ENCODE peak calls at places on chromosomes 11 and 22, in nine cellular contexts. Y is stimulated activated CD4-positive, alpha-beta T cell treated with anti-CD3 and anti-CD28 coated beads, Interleukin-2, amount 100 ng/mL, for 24 hours; F is NCI-H1105; U is D341Med; S is endothelial cell; X is ELF-1; M is posterior vena cava; O is HFF-Myc; V is fibroblast of mammary gland. N is an unnamed sample.
A peak's percentile ranks its signal among the peaks of the same experiment; 100 is the strongest.

GRCh38 chr11:72831521-72832300 is 17.5 kb downstream of the ATG16L2 start:
- DNase-seq in Y (peak; percentile 69), F (peak; percentile 82), U (peak; percentile 85), S (peak; percentile 86), X (peak; percentile 92), M (peak; percentile 94), O (no peak), V (peak; percentile 78), N (peak; percentile 81)

GRCh38 chr11:68843052-68843561 is 1.4 kb upstream of the CPT1A start:
- DNase-seq in Y (peak; percentile 60), F (no peak), U (no peak), S (no peak), X (peak; percentile 32), M (no peak), O (no peak), V (peak; percentile 17), N (no peak)

GRCh38 chr11:102449651-102450570 is 2.7 kb downstream of the TMEM123 start:
- DNase-seq in Y (peak; percentile 13), F (no peak), U (no peak), S (no peak), X (no peak), M (no peak), O (no peak), V (no peak), N (no peak)

GRCh38 chr22:41526802-41527799 is 17.2 kb downstream of the POLR3H start:
- DNase-seq in Y (peak; percentile 74), F (no peak), U (peak; percentile 85), S (peak; percentile 56), X (peak; percentile 62), M (no peak), O (no peak), V (peak; percentile 47), N (peak; percentile 77)

GRCh38 chr11:12449961-12450715 is 72.8 kb downstream of the PARVA start:
- DNase-seq in Y (no peak), F (no peak), U (no peak), S (no peak), X (no peak), M (no peak), O (no peak), V (peak; percentile 46), N (no peak)

GRCh38 chr11:130338667-130339066 is 23.9 kb upstream of the ZBTB44 start:
- DNase-seq in Y (no peak), F (no peak), U (no peak), S (no peak), X (no peak), M (no peak), O (no peak), V (no peak), N (no peak)

GRCh38 chr11:75663808-75664207 is 5.0 kb downstream of the MAP6 start:
- DNase-seq in Y (no peak), F (no peak), U (no peak), S (no peak), X (no peak), M (no peak), O (no peak), V (no peak), N (no peak)

GRCh38 chr22:38513063-38513462 is 7.0 kb upstream of the DDX17 start:
- DNase-seq in Y (peak; percentile 32), F (no peak), U (peak; percentile 59), S (peak; percentile 43), X (peak; percentile 49), M (no peak), O (no peak), V (no peak), N (peak; percentile 38)

GRCh38 chr11:63564056-63564784 is 1.0 kb upstream of the PLAAT2 start:
- DNase-seq in Y (no peak), F (peak; percentile 41), U (no peak), S (no peak), X (no peak), M (no peak), O (no peak), V (no peak), N (no peak)

GRCh38 chr11:11022126-11022730 is 164.4 kb upstream of the ZBED5 start:
- DNase-seq in Y (no peak), F (peak; percentile 37), U (no peak), S (no peak), X (no peak), M (no peak), O (no peak), V (peak; percentile 47), N (no peak)

GRCh38 chr11:125465254-125465653 is 30.8 kb downstream of the FEZ1 start:
- DNase-seq in Y (no peak), F (no peak), U (no peak), S (no peak), X (no peak), M (no peak), O (no peak), V (no peak), N (no peak)

GRCh38 chr22:47205081-47205491 is 442.6 kb downstream of the TBC1D22A start:
- DNase-seq in Y (no peak), F (no peak), U (no peak), S (no peak), X (no peak), M (peak; percentile 70), O (no peak), V (no peak), N (no peak)

GRCh38 chr11:88098289-88098688 is 77.0 kb downstream of the RAB38 start:
- DNase-seq in Y (no peak), F (no peak), U (no peak), S (no peak), X (no peak), M (no peak), O (no peak), V (no peak), N (no peak)

GRCh38 chr22:37260939-37261338 is 16.9 kb upstream of the RAC2 start:
- DNase-seq in Y (peak; percentile 68), F (peak; percentile 12), U (peak; percentile 84), S (peak; percentile 67), X (peak; percentile 77), M (peak; percentile 84), O (no peak), V (peak; percentile 51), N (peak; percentile 57)

GRCh38 chr11:27055065-27055682 is 14.6 kb downstream of the BBOX1 start:
- DNase-seq in Y (no peak), F (no peak), U (no peak), S (no peak), X (no peak), M (no peak), O (no peak), V (peak; percentile 65), N (peak; percentile 84)

GRCh38 chr11:129720156-129720555 is 95.5 kb upstream of the TMEM45B start:
- DNase-seq in Y (no peak), F (no peak), U (no peak), S (no peak), X (no peak), M (peak; percentile 30), O (no peak), V (no peak), N (no peak)

GRCh38 chr11:62560566-62561103 is 13.1 kb downstream of the EEF1G start:
- DNase-seq in Y (peak; percentile 74), F (no peak), U (peak; percentile 73), S (peak; percentile 83), X (peak; percentile 99), M (peak; percentile 96), O (peak; percentile 97), V (peak; percentile 98), N (peak; percentile 75)

GRCh38 chr11:12100886-12101285 is 9.5 kb upstream of the MICAL2 start:
- DNase-seq in Y (no peak), F (no peak), U (no peak), S (no peak), X (no peak), M (no peak), O (no peak), V (no peak), N (no peak)

GRCh38 chr11:6925636-6926207 is 504 bp upstream of the ZNF215 start:
- DNase-seq in Y (no peak), F (no peak), U (no peak), S (peak; percentile 11), X (peak; percentile 34), M (no peak), O (no peak), V (peak; percentile 40), N (no peak)

GRCh38 chr22:25475554-25476022 is 88.9 kb upstream of the GRK3 start:
- DNase-seq in Y (no peak), F (peak; percentile 72), U (no peak), S (no peak), X (no peak), M (no peak), O (peak; percentile 9), V (peak; percentile 27), N (no peak)

GRCh38 chr22:38397189-38398097 is 57.6 kb downstream of the KCNJ4 start:
- DNase-seq in Y (peak; percentile 24), F (no peak), U (peak; percentile 53), S (peak; percentile 49), X (peak; percentile 97), M (no peak), O (no peak), V (peak; percentile 37), N (peak; percentile 20)

GRCh38 chr11:128417607-128418324 is 169.6 kb downstream of the ETS1 start:
- DNase-seq in Y (no peak), F (no peak), U (no peak), S (no peak), X (no peak), M (no peak), O (peak; percentile 73), V (peak; percentile 90), N (no peak)

GRCh38 chr11:67583319-67584204 is at the start of gene GSTP1:
- DNase-seq in Y (peak; percentile 89), F (no peak), U (peak; percentile 97), S (peak; percentile 95), X (peak; percentile 97), M (peak; percentile 98), O (peak; percentile 58), V (peak; percentile 83), N (peak; percentile 92)

GRCh38 chr11:289706-290620 is 1.0 kb downstream of the PGGHG start:
- DNase-seq in Y (no peak), F (no peak), U (peak; percentile 33), S (no peak), X (no peak), M (peak; percentile 84), O (no peak), V (no peak), N (no peak)

GRCh38 chr11:129917231-129917630 is 21.9 kb upstream of the NFRKB start:
- DNase-seq in Y (no peak), F (no peak), U (no peak), S (no peak), X (no peak), M (no peak), O (no peak), V (peak; percentile 53), N (no peak)

GRCh38 chr11:10381730-10382129 is 73.3 kb upstream of the AMPD3 start:
- DNase-seq in Y (no peak), F (no peak), U (no peak), S (no peak), X (no peak), M (no peak), O (no peak), V (peak; percentile 47), N (no peak)

GRCh38 chr11:64842851-64843841 is 1.3 kb downstream of the CDC42BPG start:
- DNase-seq in Y (no peak), F (no peak), U (no peak), S (no peak), X (peak; percentile 88), M (no peak), O (no peak), V (no peak), N (no peak)

GRCh38 chr11:43987384-43988039 is 45.1 kb downstream of the C11orf96 start:
- DNase-seq in Y (no peak), F (no peak), U (no peak), S (no peak), X (no peak), M (peak; percentile 98), O (no peak), V (peak; percentile 97), N (no peak)

GRCh38 chr11:56624661-56625110 is 10.0 kb upstream of the OR5M1 start:
- DNase-seq in Y (no peak), F (peak; percentile 6), U (peak; percentile 48), S (peak; percentile 24), X (no peak), M (no peak), O (peak; percentile 1), V (peak; percentile 67), N (no peak)

GRCh38 chr11:129785383-129786111 is 30.1 kb upstream of the TMEM45B start:
- DNase-seq in Y (no peak), F (peak; percentile 54), U (no peak), S (no peak), X (peak; percentile 10), M (no peak), O (no peak), V (peak; percentile 16), N (no peak)

GRCh38 chr11:96215094-96215782 is 127.8 kb downstream of the MAML2 start:
- DNase-seq in Y (no peak), F (no peak), U (no peak), S (no peak), X (no peak), M (no peak), O (no peak), V (peak; percentile 80), N (no peak)